ENCODE peak calls at places on chromosomes 16 and 17, in nine cellular contexts. H, M, I, Y, O, R, Q, D and J are unnamed samples.
A peak's percentile ranks its signal among the peaks of the same experiment; 100 is the strongest.

GRCh38 chr17:74192950-74193781 is 10.3 kb upstream of the RPL38 start:
- DNase-seq in O (no peak), M (peak; percentile 38), R (peak; percentile 40), Q (no peak), I (no peak), Y (peak; percentile 69), D (no peak), H (peak; percentile 64), J (no peak)

GRCh38 chr16:21656795-21657768 is 4.7 kb upstream of the IGSF6 start:
- DNase-seq in D (peak; percentile 28), O (peak; percentile 15), R (no peak), Y (peak; percentile 50), M (peak; percentile 29), H (peak; percentile 43), Q (peak; percentile 65), I (peak; percentile 48), J (no peak)

GRCh38 chr17:1577186-1577585 is 14.6 kb upstream of the PITPNA start:
- DNase-seq in D (peak; percentile 66), H (no peak), Y (peak; percentile 86), I (peak; percentile 66), M (peak; percentile 78), Q (no peak), O (no peak), R (peak; percentile 86), J (peak; percentile 61)

GRCh38 chr16:27364493-27365141 is 37.4 kb upstream of the IL21R start:
- DNase-seq in H (no peak), R (no peak), Q (no peak), O (no peak), D (peak; percentile 57), M (no peak), I (no peak), Y (peak; percentile 88), J (no peak)

GRCh38 chr17:81130385-81131288 is 34.7 kb upstream of the PVALEF start:
- DNase-seq in M (peak; percentile 93), I (no peak), O (no peak), R (no peak), Y (no peak), D (no peak), H (no peak), Q (no peak), J (no peak)

GRCh38 chr17:21228845-21229244 is 14.9 kb upstream of the TMEM11 start:
- DNase-seq in I (no peak), R (no peak), D (no peak), H (no peak), O (no peak), Y (no peak), Q (no peak), M (no peak), J (no peak)

GRCh38 chr16:81401035-81401950 is 43.3 kb upstream of the CMIP start:
- DNase-seq in O (no peak), D (peak; percentile 92), Y (peak; percentile 96), R (no peak), M (no peak), Q (no peak), I (no peak), H (no peak), J (peak; percentile 3)

GRCh38 chr17:49993423-49994037 is 1.5 kb downstream of the DLX3 start:
- DNase-seq in I (no peak), Y (peak; percentile 56), O (no peak), M (no peak), D (peak; percentile 39), R (no peak), Q (no peak), H (no peak), J (no peak)

GRCh38 chr16:85527767-85528297 is 85.3 kb upstream of the GSE1 start:
- DNase-seq in R (no peak), M (no peak), H (no peak), D (no peak), Q (no peak), O (no peak), I (no peak), Y (no peak), J (no peak)

GRCh38 chr17:7572588-7573323 is 6.7 kb upstream of the CD68 start:
- DNase-seq in Y (peak; percentile 99), H (peak; percentile 93), R (peak; percentile 100), M (peak; percentile 100), Q (peak; percentile 99), I (peak; percentile 95), O (peak; percentile 100), D (peak; percentile 98), J (peak; percentile 98)

GRCh38 chr16:1708768-1709180 is 2.8 kb downstream of the MAPK8IP3 start:
- DNase-seq in Q (no peak), D (peak; percentile 47), R (peak; percentile 58), Y (peak; percentile 48), I (no peak), O (no peak), H (no peak), M (no peak), J (peak; percentile 45)

GRCh38 chr17:81054881-81055370 is 20.0 kb downstream of the BAIAP2 start:
- DNase-seq in O (no peak), Y (no peak), D (no peak), R (no peak), Q (no peak), I (no peak), M (no peak), H (no peak), J (no peak)

GRCh38 chr17:55334881-55335523 is 70.2 kb downstream of the HLF start:
- DNase-seq in Q (no peak), D (no peak), M (no peak), Y (no peak), I (no peak), O (no peak), R (no peak), H (no peak), J (no peak)

GRCh38 chr17:75077072-75077489 is 10.7 kb upstream of the SLC16A5 start:
- DNase-seq in R (no peak), H (no peak), Q (no peak), O (no peak), D (no peak), M (no peak), I (no peak), Y (no peak), J (no peak)

GRCh38 chr16:69166221-69166833 is 20.6 kb upstream of the SNTB2 start:
- DNase-seq in Q (no peak), I (peak; percentile 81), D (peak; percentile 13), Y (no peak), M (no peak), H (no peak), O (peak; percentile 41), R (no peak), J (peak; percentile 29)

GRCh38 chr16:4391635-4392381 is 20.2 kb downstream of the VASN start:
- DNase-seq in O (no peak), D (no peak), Y (no peak), H (no peak), R (no peak), I (no peak), Q (no peak), M (no peak), J (no peak)

GRCh38 chr17:47275245-47275984 is 21.8 kb downstream of the ITGB3 start:
- DNase-seq in H (no peak), Y (peak; percentile 37), M (no peak), I (peak; percentile 94), D (peak; percentile 71), R (peak; percentile 91), Q (no peak), O (no peak), J (peak; percentile 83)

GRCh38 chr17:49193513-49194296 is 16.7 kb downstream of the GNGT2 start:
- DNase-seq in O (no peak), R (peak; percentile 20), Q (peak; percentile 60), Y (peak; percentile 65), H (no peak), D (peak; percentile 76), M (peak; percentile 53), I (no peak), J (no peak)